ENCODE peak calls at places on chromosomes 1 and 21, in eight cellular contexts. U is lower leg skin, N is PC-3, R is dorsolateral prefrontal cortex, Z is left ventricle myocardium inferior, X is A549, I is AG04450, Y is GM12865. V is an unnamed sample.

GRCh38 chr21:25385912-25386474 is 221.3 kb downstream of the MRPL39 start:
- DNase-seq in U (no peak), N (peak; percentile 90), R (no peak), Z (no peak), X (peak; percentile 57), I (peak; percentile 47), Y (peak; percentile 67), V (peak; percentile 83)

GRCh38 chr1:88736633-88737248 is 52.7 kb downstream of the PKN2 start:
- DNase-seq in U (no peak), N (peak; percentile 65), R (no peak), Z (no peak), X (peak; percentile 18), I (no peak), Y (peak; percentile 49), V (peak; percentile 62)

GRCh38 chr1:35377553-35377952 is 109.0 kb downstream of the ZMYM4 start:
- DNase-seq in U (no peak), N (peak; percentile 43), R (no peak), Z (no peak), X (no peak), I (no peak), Y (no peak), V (peak; percentile 58)

GRCh38 chr1:20337581-20337980 is 46.9 kb downstream of the VWA5B1 start:
- DNase-seq in U (no peak), N (no peak), R (no peak), Z (no peak), X (no peak), I (no peak), Y (no peak), V (no peak)

GRCh38 chr1:89125571-89126233 is at the start of gene GBP2:
- DNase-seq in U (no peak), N (peak; percentile 84), R (no peak), Z (no peak), X (peak; percentile 26), I (peak; percentile 46), Y (peak; percentile 10), V (peak; percentile 85)

GRCh38 chr1:185480545-185480944 is 163.5 kb upstream of the IVNS1ABP start:
- DNase-seq in U (no peak), N (no peak), R (no peak), Z (no peak), X (no peak), I (no peak), Y (no peak), V (peak; percentile 53)

GRCh38 chr1:216705686-216706085 is 17.5 kb downstream of the ESRRG start:
- DNase-seq in U (peak; percentile 19), N (no peak), R (no peak), Z (peak; percentile 20), X (no peak), I (no peak), Y (no peak), V (no peak)

GRCh38 chr1:41919764-41920397 is 1.2 kb upstream of the HIVEP3 start:
- DNase-seq in U (no peak), N (no peak), R (peak; percentile 76), Z (peak; percentile 55), X (peak; percentile 21), I (no peak), Y (peak; percentile 85), V (no peak)

GRCh38 chr1:156897078-156897825 is 3.7 kb downstream of the PEAR1 start:
- DNase-seq in U (no peak), N (peak; percentile 74), R (no peak), Z (no peak), X (peak; percentile 63), I (no peak), Y (no peak), V (peak; percentile 91)

GRCh38 chr1:88509369-88509768 is 174.7 kb upstream of the PKN2 start:
- DNase-seq in U (no peak), N (peak; percentile 35), R (no peak), Z (no peak), X (no peak), I (no peak), Y (no peak), V (no peak)

GRCh38 chr1:5297199-5297877 is 642.9 kb downstream of the AJAP1 start:
- DNase-seq in U (peak; percentile 27), N (no peak), R (peak; percentile 89), Z (peak; percentile 15), X (no peak), I (no peak), Y (no peak), V (no peak)

GRCh38 chr1:223319373-223319772 is 44.6 kb downstream of the SUSD4 start:
- DNase-seq in U (no peak), N (no peak), R (no peak), Z (no peak), X (no peak), I (no peak), Y (no peak), V (no peak)

GRCh38 chr1:201348211-201348566 is 29.3 kb downstream of the TNNT2 start:
- DNase-seq in U (no peak), N (peak; percentile 98), R (peak; percentile 36), Z (no peak), X (peak; percentile 64), I (peak; percentile 27), Y (peak; percentile 56), V (peak; percentile 65)

GRCh38 chr1:233261206-233261605 is 34.3 kb downstream of the PCNX2 start:
- DNase-seq in U (no peak), N (peak; percentile 76), R (no peak), Z (no peak), X (peak; percentile 38), I (no peak), Y (peak; percentile 28), V (no peak)

GRCh38 chr1:217534566-217534965 is 96.3 kb downstream of the GPATCH2 start:
- DNase-seq in U (no peak), N (no peak), R (no peak), Z (no peak), X (no peak), I (no peak), Y (no peak), V (peak; percentile 75)

GRCh38 chr1:205300149-205300548 is 21.4 kb downstream of the NUAK2 start:
- DNase-seq in U (no peak), N (no peak), R (no peak), Z (no peak), X (no peak), I (no peak), Y (no peak), V (no peak)

GRCh38 chr1:111813440-111814304 is 58.0 kb downstream of the DDX20 start:
- DNase-seq in U (no peak), N (peak; percentile 6), R (no peak), Z (no peak), X (no peak), I (no peak), Y (no peak), V (no peak)
- TF ChIP-seq CTCF in U (no peak), N (peak; percentile 31), R (no peak), Z (peak; percentile 28), X (no peak), I (peak; percentile 11), Y (peak; percentile 8), V (no peak)

DNA sequence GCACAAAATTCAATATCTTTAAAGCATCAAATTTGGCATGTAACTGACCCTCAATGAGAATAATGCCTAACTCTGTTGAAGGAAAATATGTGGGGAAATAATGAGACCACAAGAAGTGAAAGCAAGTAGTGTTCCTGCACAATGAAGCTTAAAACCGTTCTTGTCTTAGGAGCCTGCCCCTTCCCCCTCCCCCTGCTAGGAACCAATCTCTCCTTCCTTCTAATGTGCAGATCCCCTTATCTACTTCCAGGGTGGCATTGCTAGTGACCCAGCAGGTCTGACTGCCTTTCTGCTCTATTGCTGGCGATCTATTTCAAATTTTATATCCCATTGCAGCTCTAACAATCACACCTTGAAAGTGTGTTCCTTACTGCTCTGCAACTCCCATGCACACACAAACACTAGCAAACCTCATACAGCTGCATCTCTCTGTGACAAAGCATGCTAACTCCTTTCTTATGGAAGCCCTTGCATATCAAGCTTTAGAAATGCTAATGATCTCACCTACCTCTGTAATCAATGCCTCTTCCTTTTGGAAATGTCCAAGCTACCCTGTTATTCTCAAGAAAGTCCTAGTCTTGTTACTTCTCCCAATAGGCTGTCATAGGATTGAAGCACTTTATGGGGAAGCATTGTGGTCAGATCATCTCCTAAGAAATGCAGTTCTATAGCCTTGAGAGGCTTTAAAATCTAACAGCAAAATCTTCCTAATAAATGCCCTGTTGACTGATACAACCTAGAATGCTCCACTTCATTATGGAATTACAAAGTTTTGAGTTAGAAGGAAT is 26.5 kb downstream of the BCL9 start:
- DNase-seq in U (no peak), N (no peak), R (no peak), Z (no peak), X (no peak), I (no peak), Y (no peak), V (no peak)
- H3K4me3 ChIP-seq in U (no peak overlapping the region), N (no peak overlapping the region), R (no peak overlapping the region), Z (no peak overlapping the region), X (no peak overlapping the region), I (no peak overlapping the region), Y (no peak overlapping the region), V (no peak overlapping the region)

GRCh38 chr1:24540051-24540905 is 15.6 kb upstream of the NCMAP start:
- DNase-seq in U (no peak), N (no peak), R (no peak), Z (no peak), X (no peak), I (no peak), Y (no peak), V (no peak)

GRCh38 chr1:24545673-24546072 is 10.2 kb upstream of the NCMAP start:
- DNase-seq in U (no peak), N (no peak), R (no peak), Z (no peak), X (no peak), I (no peak), Y (no peak), V (no peak)

GRCh38 chr1:24540906-24541710 is 14.8 kb upstream of the NCMAP start:
- DNase-seq in U (no peak), N (peak; percentile 83), R (no peak), Z (no peak), X (peak; percentile 83), I (peak; percentile 16), Y (no peak), V (peak; percentile 73)

GRCh38 chr1:24544239-24544638 is 11.6 kb upstream of the NCMAP start:
- DNase-seq in U (no peak), N (peak; percentile 86), R (no peak), Z (no peak), X (no peak), I (no peak), Y (no peak), V (peak; percentile 15)

DNA sequence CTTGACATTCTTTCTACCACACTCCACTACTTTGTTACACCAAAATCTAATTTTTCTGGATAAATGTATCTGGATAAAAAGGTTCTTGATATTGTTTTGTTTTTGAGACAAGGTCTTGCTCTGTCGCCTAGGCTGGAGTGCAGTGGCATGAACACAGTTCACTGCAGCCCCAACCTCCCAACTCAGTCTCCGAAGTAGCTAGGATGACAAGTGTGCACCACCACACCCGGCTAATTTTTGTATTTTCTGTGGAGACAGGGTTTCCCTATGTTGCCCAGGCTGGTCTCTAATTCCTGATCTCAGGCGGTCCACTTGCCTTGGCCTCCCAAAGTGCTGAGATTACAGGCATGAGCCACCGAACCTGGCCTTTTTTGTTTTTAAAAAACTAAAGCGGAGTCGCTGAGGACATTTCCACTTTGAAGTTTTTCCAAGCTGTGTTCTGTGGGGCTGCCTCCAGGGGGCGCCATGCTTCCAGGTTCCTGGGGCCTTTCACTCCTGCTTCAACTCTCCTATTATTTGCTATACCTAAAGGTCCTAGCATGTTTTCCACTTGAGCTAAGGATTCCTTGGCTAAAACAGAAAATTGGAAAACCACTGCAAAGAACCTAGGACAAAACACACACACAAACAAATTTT is 14.1 kb upstream of the NCMAP start:
- DNase-seq in U (no peak), N (no peak), R (no peak), Z (no peak), X (peak; percentile 35), I (no peak), Y (no peak), V (no peak)
- TF ChIP-seq CTCF in U (no peak), N (peak; percentile 77), R (peak; percentile 56), Z (peak; percentile 72), X (peak; percentile 72), I (peak; percentile 56), Y (peak; percentile 45), V (peak; percentile 59)

GRCh38 chr1:240705584-240705983 is 93.6 kb upstream of the GREM2 start:
- DNase-seq in U (no peak), N (no peak), R (no peak), Z (no peak), X (no peak), I (no peak), Y (no peak), V (peak; percentile 24)
- H3K4me3 ChIP-seq in U (no peak overlapping the region), N (no peak overlapping the region), R (no peak overlapping the region), Z (no peak overlapping the region), X (no peak overlapping the region), I (no peak overlapping the region), Y (no peak overlapping the region), V (no peak overlapping the region)

V was measured in cardiac fibroblast.